ENCODE peak calls at places on chromosomes 2 and 18, in nine cellular contexts. Q is small intestine, P is pancreas, H is Karpas-422, M is neural progenitor cell, A is tibial artery, N is body of pancreas, O is brain microvascular endothelial cell, U is heart right ventricle. R is an unnamed sample.
A peak's percentile ranks its signal among the peaks of the same experiment; 100 is the strongest.

GRCh38 chr2:65611488-65611887 is 179.1 kb upstream of the SPRED2 start:
- DNase-seq in Q (no peak), A (no peak), U (no peak), M (no peak), H (no peak), P (no peak), O (no peak), N (no peak), R (no peak)

GRCh38 chr2:10185046-10185445 is 62.5 kb downstream of the RRM2 start:
- DNase-seq in Q (no peak), M (no peak), H (no peak), O (no peak), U (no peak), P (no peak), N (no peak), A (no peak), R (no peak)

GRCh38 chr2:162234620-162235462 is 8.4 kb downstream of the FAP start:
- DNase-seq in M (no peak), H (no peak), O (no peak), U (no peak), Q (no peak), N (no peak), P (peak; percentile 63), A (no peak), R (no peak)

GRCh38 chr18:3012306-3012919 is 531 bp downstream of the LPIN2 start:
- DNase-seq in U (peak; percentile 52), O (no peak), M (no peak), N (peak; percentile 32), P (peak; percentile 79), Q (peak; percentile 36), A (peak; percentile 41), H (peak; percentile 67), R (no peak)

GRCh38 chr2:183162362-183162761 is 38.1 kb downstream of the NUP35 start:
- DNase-seq in U (no peak), P (no peak), M (no peak), O (peak; percentile 77), H (no peak), A (no peak), Q (no peak), N (no peak), R (no peak)

GRCh38 chr18:12307871-12308385 is at the start of gene TUBB6:
- DNase-seq in H (no peak), M (peak; percentile 86), U (peak; percentile 84), O (peak; percentile 72), N (peak; percentile 64), A (peak; percentile 61), Q (no peak), P (peak; percentile 81), R (no peak)

GRCh38 chr18:26091047-26091630 is 726 bp upstream of the SS18 start:
- DNase-seq in N (peak; percentile 63), U (peak; percentile 64), O (no peak), M (no peak), H (no peak), A (peak; percentile 67), Q (peak; percentile 70), P (no peak), R (no peak)

GRCh38 chr2:62149708-62150107 is 46.2 kb upstream of the B3GNT2 start:
- DNase-seq in U (no peak), A (no peak), P (no peak), Q (no peak), M (no peak), H (no peak), O (peak; percentile 96), N (no peak), R (no peak)

GRCh38 chr2:221203138-221203537 is 369.0 kb downstream of the EPHA4 start:
- DNase-seq in Q (no peak), N (no peak), M (no peak), A (no peak), P (no peak), H (peak; percentile 83), O (no peak), U (no peak), R (no peak)

GRCh38 chr18:62614499-62614898 is 91.7 kb downstream of the ZCCHC2 start:
- DNase-seq in Q (no peak), H (no peak), A (no peak), N (peak; percentile 22), P (no peak), M (no peak), U (no peak), O (no peak), R (no peak)

GRCh38 chr2:30305235-30305634 is 73.9 kb downstream of the LBH start:
- DNase-seq in Q (no peak), M (no peak), N (no peak), U (no peak), O (peak; percentile 41), P (no peak), H (no peak), A (no peak), R (no peak)

GRCh38 chr18:73647391-73647790 is 500.2 kb downstream of the FBXO15 start:
- DNase-seq in P (no peak), M (no peak), N (no peak), O (no peak), U (no peak), A (no peak), H (no peak), Q (no peak), R (no peak)

GRCh38 chr18:13889661-13890060 is 25.7 kb downstream of the MC2R start:
- DNase-seq in H (no peak), N (no peak), O (no peak), A (no peak), M (no peak), P (no peak), U (no peak), Q (peak; percentile 11), R (no peak)

GRCh38 chr2:11123001-11123809 is 32.1 kb upstream of the SLC66A3 start:
- DNase-seq in U (no peak), M (no peak), A (no peak), Q (no peak), H (no peak), P (peak; percentile 73), O (no peak), N (no peak), R (no peak)

GRCh38 chr2:108552566-108552965 is 18.3 kb downstream of the LIMS1 start:
- DNase-seq in P (no peak), H (no peak), O (no peak), Q (no peak), A (no peak), M (no peak), U (no peak), N (no peak), R (no peak)
- H3K27ac ChIP-seq in P (no peak overlapping the region), H (no peak overlapping the region), O (peak overlapping the region; percentile 36), Q (peak overlapping the region; percentile 66), A (peak overlapping the region; percentile 47), M (no peak overlapping the region), U (peak overlapping the region; percentile 75), N (no peak overlapping the region), R (no peak overlapping the region)

DNA sequence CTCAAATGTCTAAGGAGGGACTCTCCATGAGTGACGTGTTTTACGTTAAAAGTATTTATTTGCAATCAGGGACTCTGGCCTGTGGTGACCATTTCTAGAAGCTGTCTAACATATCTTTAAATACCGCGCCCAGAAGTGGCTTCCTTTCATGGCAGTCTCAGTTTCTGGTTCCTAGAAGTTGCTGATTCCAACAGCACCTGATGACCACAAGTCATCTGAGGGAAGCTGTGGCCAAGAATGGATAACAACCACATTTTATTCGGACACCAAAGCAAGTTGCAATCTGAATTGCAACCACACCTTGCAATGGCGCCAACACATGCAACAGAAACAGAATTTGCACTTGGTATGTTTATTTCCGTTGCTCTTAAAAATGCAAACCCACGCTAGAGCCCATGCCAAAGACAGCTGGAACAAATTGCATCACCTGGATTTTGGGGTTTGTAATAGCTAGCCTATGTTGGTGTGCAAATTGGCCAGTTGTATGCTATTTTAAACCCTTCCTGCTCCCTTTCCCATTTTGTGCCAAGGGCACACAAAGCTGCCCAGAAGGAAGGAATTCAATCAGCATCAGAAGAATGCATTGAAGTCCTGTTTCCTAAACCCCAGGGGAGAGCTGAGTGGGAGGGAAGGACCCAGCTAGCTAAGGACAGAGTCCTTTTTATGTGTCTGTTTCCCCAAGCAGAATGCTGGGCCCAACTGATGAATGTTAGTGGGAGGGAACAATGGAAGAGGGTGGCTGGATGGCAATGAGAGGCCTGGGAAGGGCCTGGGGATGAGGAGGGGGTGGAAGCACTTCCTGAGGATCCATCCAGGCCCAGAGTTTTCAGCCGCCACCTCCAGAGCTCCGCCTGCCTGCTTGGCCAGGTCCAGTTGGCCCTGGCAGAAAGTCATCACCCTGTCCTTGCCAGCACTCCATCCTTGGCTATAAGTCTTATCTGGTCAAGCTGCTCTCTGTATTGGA is 32.9 kb downstream of the MEX3C start:
- DNase-seq in P (no peak), A (no peak), Q (no peak), N (no peak), U (no peak), M (peak; percentile 29), H (no peak), O (no peak), R (peak; percentile 80)
- H3K27me3 ChIP-seq in P (no peaks in the 10 kb centered on the region), A (no peaks in the 10 kb centered on the region), Q (no peaks in the 10 kb centered on the region), N (no peaks in the 10 kb centered on the region), U (no peaks in the 10 kb centered on the region), M (no peaks in the 10 kb centered on the region), H (no peaks in the 10 kb centered on the region), O (no peaks in the 10 kb centered on the region), R (no peaks in the 10 kb centered on the region)

GRCh38 chr2:189102735-189103134 is 76.8 kb downstream of the COL5A2 start:
- DNase-seq in A (no peak), Q (no peak), N (no peak), O (no peak), M (no peak), U (no peak), H (no peak), P (no peak), R (no peak)

GRCh38 chr2:189109921-189110397 is 69.6 kb downstream of the COL5A2 start:
- DNase-seq in A (no peak), H (no peak), O (no peak), U (no peak), M (peak; percentile 29), Q (no peak), P (no peak), N (no peak), R (no peak)

GRCh38 chr2:189104926-189105325 is 74.6 kb downstream of the COL5A2 start:
- DNase-seq in M (no peak), U (no peak), A (no peak), O (no peak), Q (no peak), N (no peak), P (no peak), H (no peak), R (no peak)
- H3K27ac ChIP-seq in M (no peak overlapping the region), U (no peak overlapping the region), A (no peak overlapping the region), O (peak overlapping the region; percentile 46), Q (no peak overlapping the region), N (no peak overlapping the region), P (no peak overlapping the region), H (no peak overlapping the region), R (no peak overlapping the region)

DNA sequence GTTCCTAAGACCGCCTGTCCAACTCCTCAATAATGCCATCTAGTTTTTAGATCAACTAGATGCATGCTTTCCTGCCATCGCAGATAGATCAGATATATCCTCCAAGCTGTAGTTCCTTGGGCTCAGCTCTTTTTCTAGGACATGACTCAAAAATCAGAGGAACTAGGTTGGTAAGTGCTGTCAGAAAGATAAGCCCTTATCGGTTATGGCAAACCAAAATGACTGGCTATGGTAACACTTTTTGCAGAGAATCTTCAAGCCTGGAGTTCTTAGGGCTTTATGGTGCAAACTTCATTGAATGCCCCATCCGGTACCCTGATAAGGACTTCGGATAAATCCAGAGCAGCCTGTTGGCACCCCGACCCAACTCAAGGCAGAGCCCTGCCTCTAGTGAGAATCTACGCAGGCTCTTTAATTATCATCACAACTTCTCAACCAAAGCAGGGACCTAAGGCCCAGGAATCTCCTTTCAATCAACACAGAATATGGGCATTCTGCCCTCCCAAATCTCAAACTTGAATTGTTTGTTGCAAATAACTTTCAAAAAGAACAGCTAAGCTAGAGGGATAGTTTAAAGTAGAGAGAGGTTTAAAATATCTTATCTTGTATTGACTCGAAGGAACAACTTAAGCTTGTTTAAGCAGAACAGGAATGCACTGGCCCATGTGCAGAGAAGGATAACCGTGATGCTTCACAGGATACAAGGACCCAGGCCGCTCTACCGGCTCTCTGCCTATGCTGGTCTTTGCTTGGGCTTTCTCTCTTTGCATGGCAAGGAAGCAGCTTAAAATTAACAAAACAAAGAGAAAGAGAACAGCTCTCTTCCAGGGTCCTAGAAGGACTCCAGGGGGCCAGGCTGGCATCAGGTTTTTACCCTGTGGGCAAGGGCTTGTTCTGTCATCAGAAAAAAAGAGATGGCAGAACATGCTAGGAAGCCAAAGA is 3.4 kb upstream of the CYP1B1 start:
- DNase-seq in A (no peak), M (peak; percentile 38), N (no peak), O (no peak), P (no peak), U (no peak), Q (no peak), H (no peak), R (no peak)
- H3K27me3 ChIP-seq in A (peaks cover 28% of the 10 kb centered on the region), M (peaks cover 57% of the 10 kb centered on the region), N (no peaks in the 10 kb centered on the region), O (peaks cover 11% of the 10 kb centered on the region), P (no peaks in the 10 kb centered on the region), U (peaks cover 31% of the 10 kb centered on the region), Q (peaks cover 12% of the 10 kb centered on the region), H (no peaks in the 10 kb centered on the region), R (no peaks in the 10 kb centered on the region)

R was measured in breast epithelium.